ENCODE peak calls at places on chromosomes 11 and 22, in eight cellular contexts. Z is kidney, O is pancreas, M is heart left ventricle, S is body of pancreas, Q is cardiac muscle cell, V is MM.1S, Y is AG10803. H is an unnamed sample.

GRCh38 chr11:94544832-94545640 is 1.3 kb downstream of the FUT4 start:
- DNase-seq in M (peak; percentile 26), S (peak; percentile 67), Y (peak; percentile 40), Z (peak; percentile 86), Q (no peak), O (peak; percentile 69), V (no peak), H (no peak)

GRCh38 chr22:20577045-20577444 is 69.6 kb downstream of the MED15 start:
- DNase-seq in Z (no peak), O (no peak), M (no peak), Q (no peak), Y (no peak), V (no peak), S (no peak), H (no peak)

GRCh38 chr11:73141309-73142127 is 600 bp downstream of the FCHSD2 start:
- DNase-seq in M (peak; percentile 80), S (peak; percentile 70), O (peak; percentile 77), Z (peak; percentile 95), Q (peak; percentile 87), V (peak; percentile 79), Y (peak; percentile 67), H (peak; percentile 86)

GRCh38 chr11:8719260-8720190 is 36.9 kb downstream of the RPL27A start:
- DNase-seq in M (peak; percentile 60), V (no peak), Q (no peak), S (peak; percentile 19), Y (peak; percentile 98), Z (peak; percentile 86), O (no peak), H (no peak)

GRCh38 chr11:122177238-122177637 is 61.2 kb upstream of the BLID start:
- DNase-seq in Q (no peak), Y (no peak), S (no peak), O (no peak), M (no peak), Z (no peak), V (no peak), H (no peak)

GRCh38 chr11:3152471-3153110 is 12.5 kb downstream of the OSBPL5 start:
- DNase-seq in S (no peak), Q (no peak), O (peak; percentile 9), Y (no peak), M (no peak), Z (peak; percentile 52), V (no peak), H (no peak)

GRCh38 chr11:18012906-18013781 is at the start of gene SERGEF:
- DNase-seq in Y (peak; percentile 83), V (peak; percentile 95), Z (peak; percentile 98), M (peak; percentile 91), S (peak; percentile 98), O (peak; percentile 98), Q (peak; percentile 97), H (peak; percentile 97)

GRCh38 chr22:41516462-41516861 is 27.8 kb downstream of the POLR3H start:
- DNase-seq in Z (no peak), S (no peak), O (no peak), Y (no peak), Q (no peak), V (no peak), M (no peak), H (no peak)

GRCh38 chr22:17250380-17251129 is 31.3 kb upstream of the ADA2 start:
- DNase-seq in S (no peak), O (no peak), Q (peak; percentile 29), Y (no peak), Z (no peak), M (no peak), V (no peak), H (no peak)

GRCh38 chr11:14499178-14499559 is 442 bp downstream of the COPB1 start:
- DNase-seq in M (peak; percentile 45), S (peak; percentile 53), Z (peak; percentile 72), O (no peak), Y (peak; percentile 9), Q (peak; percentile 35), V (no peak), H (peak; percentile 29)

GRCh38 chr11:48066881-48067800 is 86.8 kb downstream of the PTPRJ start:
- DNase-seq in Z (no peak), S (no peak), M (no peak), Y (no peak), Q (no peak), O (no peak), V (no peak), H (no peak)

GRCh38 chr11:57544566-57544965 is 7.2 kb downstream of the SMTNL1 start:
- DNase-seq in Q (no peak), Y (no peak), M (no peak), S (no peak), V (no peak), Z (no peak), O (no peak), H (no peak)

GRCh38 chr11:57546451-57546850 is 9.1 kb downstream of the SMTNL1 start:
- DNase-seq in S (no peak), Q (no peak), Z (no peak), O (no peak), Y (no peak), M (no peak), V (no peak), H (no peak)

GRCh38 chr11:57545883-57546282 is 8.5 kb downstream of the SMTNL1 start:
- DNase-seq in Z (no peak), S (no peak), V (no peak), O (no peak), M (no peak), Y (no peak), Q (no peak), H (no peak)

GRCh38 chr11:57547854-57548377 is 10.5 kb downstream of the SMTNL1 start:
- DNase-seq in M (no peak), Y (no peak), O (no peak), V (peak; percentile 82), Z (no peak), Q (no peak), S (peak; percentile 48), H (peak; percentile 37)

DNA sequence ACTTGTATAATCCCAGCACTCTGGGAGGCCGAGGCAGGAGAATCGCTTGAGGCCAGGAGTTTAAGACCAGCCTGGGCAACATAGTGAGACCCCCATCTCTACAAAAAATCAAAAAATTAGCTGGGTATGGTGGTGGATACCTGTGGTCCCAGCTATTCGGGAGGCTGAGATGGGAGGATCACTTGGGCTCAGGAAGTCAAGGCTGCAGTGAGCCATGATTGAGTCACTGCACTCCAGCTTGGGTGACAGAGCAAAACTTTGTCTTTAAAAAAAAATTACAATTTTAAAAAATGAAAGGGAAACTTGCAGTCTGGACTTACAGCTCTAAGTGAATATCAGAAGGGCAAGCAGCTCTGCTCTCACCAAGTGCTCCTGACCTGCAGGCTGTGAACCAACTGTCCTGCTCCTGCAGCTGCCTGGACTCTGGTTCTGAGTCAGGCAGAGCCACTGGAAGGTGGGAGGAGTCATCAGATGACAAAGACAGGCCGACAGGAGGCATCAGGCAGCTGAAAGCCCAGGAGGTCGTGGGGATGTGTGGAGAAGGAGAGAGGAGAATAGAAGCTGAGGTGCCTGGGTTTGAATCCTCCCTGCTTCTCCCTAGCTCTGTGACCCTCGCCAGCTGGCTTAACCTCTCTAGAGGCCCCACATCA is 9.6 kb downstream of the SMTNL1 start:
- DNase-seq in Q (no peak), O (no peak), Y (peak; percentile 25), M (no peak), Z (no peak), V (peak; percentile 29), S (no peak), H (peak; percentile 63)
- TF ChIP-seq CTCF in Q (peak; percentile 19), O (no peak), Y (peak; percentile 23), M (no peak), Z (no peak), V (peak; percentile 12), S (no peak), H (no peak)

GRCh38 chr11:111737877-111738205 is 28.3 kb downstream of the PPP2R1B start:
- DNase-seq in Y (peak; percentile 21), V (no peak), S (no peak), Z (no peak), O (no peak), M (no peak), Q (no peak), H (no peak)
- H3K4me3 ChIP-seq in Y (no peak overlapping the region), V (no peak overlapping the region), S (no peak overlapping the region), Z (peak overlapping the region; percentile 8), O (no peak overlapping the region), M (no peak overlapping the region), Q (no peak overlapping the region), H (no peak overlapping the region)

GRCh38 chr11:86954288-86955110 is 696 bp downstream of the FZD4 start:
- DNase-seq in Y (no peak), S (peak; percentile 85), O (peak; percentile 83), V (no peak), M (peak; percentile 53), Z (peak; percentile 77), Q (peak; percentile 52), H (peak; percentile 7)

GRCh38 chr11:86952933-86953637 is 2.1 kb downstream of the FZD4 start:
- DNase-seq in Y (no peak), V (no peak), Z (no peak), O (no peak), Q (no peak), M (no peak), S (no peak), H (no peak)

GRCh38 chr11:86955111-86955673 is at the start of gene FZD4:
- DNase-seq in Z (peak; percentile 97), Q (peak; percentile 96), Y (peak; percentile 86), O (peak; percentile 93), M (peak; percentile 95), V (peak; percentile 91), S (peak; percentile 93), H (peak; percentile 87)

GRCh38 chr11:86958259-86958658 is 3.1 kb upstream of the FZD4 start:
- DNase-seq in S (no peak), Z (no peak), Q (peak; percentile 51), M (no peak), Y (no peak), O (no peak), V (no peak), H (no peak)

DNA sequence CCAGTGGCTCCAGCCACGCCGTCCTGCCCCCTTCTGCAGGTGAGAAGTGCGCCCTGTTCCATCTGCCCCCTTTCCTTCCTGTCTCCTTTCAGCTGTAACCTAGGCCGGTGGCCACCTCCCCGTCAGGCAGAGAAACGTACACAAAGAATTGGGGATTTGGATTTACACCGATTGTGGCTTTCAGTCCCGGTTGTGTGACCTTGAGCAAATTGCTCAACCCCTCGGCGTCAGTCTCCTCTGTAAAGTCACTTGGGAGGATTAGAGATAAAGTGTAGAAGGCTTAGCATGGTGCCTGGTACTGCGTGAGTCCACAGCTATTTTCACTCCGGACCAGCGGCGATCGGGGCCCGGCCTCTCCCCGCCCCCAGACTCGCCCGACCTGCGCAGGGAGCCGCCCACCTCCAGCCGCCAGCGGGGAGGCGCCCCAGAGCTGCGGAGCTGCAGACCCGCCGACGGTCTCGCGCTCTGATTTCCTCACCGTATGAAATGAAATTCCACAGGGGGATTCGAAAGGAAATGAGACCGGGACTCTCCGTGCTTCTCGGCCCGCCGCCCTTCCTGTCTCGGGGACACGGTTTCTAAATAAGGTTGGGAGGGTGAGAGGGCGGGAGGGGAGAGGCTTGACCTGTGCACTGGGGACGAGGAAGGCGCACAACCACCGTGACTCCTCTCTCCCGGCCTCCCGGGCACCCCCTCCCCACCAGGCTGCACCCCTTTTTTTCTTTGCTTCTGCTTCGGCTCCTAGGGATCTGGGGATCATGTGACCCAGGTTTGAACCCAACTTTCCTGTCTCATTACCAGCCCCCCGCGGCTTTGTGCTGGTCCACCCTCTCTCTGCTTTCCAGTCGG is 703 bp upstream of the FZD4 start:
- DNase-seq in Y (peak; percentile 47), M (peak; percentile 91), S (peak; percentile 90), Q (peak; percentile 94), O (peak; percentile 85), Z (peak; percentile 95), V (peak; percentile 69), H (peak; percentile 59)
- TF ChIP-seq CTCF in Y (peak; percentile 2), M (no peak), S (peak; percentile 16), Q (peak; percentile 16), O (peak; percentile 8), Z (peak; percentile 32), V (peak; percentile 20), H (peak; percentile 7)

GRCh38 chr11:326842-327580 is 6.4 kb upstream of the IFITM3 start:
- DNase-seq in Z (peak; percentile 96), Y (no peak), Q (no peak), O (peak; percentile 68), S (peak; percentile 78), M (peak; percentile 90), V (no peak), H (peak; percentile 94)
- H3K4me3 ChIP-seq in Z (peak overlapping the region; percentile 1), Y (no peak overlapping the region), Q (no peak overlapping the region), O (no peak overlapping the region), S (no peak overlapping the region), M (peak overlapping the region; percentile 5), V (no peak overlapping the region), H (peak overlapping the region; percentile 40)